ENCODE peak calls at places on chromosome 11, in four cellular contexts. S is progenitor cell of endocrine pancreas, T is GM20000, J is left lung. E is an unnamed sample.

GRCh38 chr11:119361056-119361787 is 14.7 kb upstream of the MFRP start:
- DNase-seq in S (no peak), T (no peak), J (no peak), E (no peak)

GRCh38 chr11:72084960-72085359 is 4.3 kb downstream of the LRRC51 start:
- DNase-seq in S (no peak), T (no peak), J (no peak), E (no peak)

GRCh38 chr11:45273509-45273908 is 12.6 kb downstream of the SYT13 start:
- DNase-seq in S (no peak), T (no peak), J (no peak), E (no peak)

GRCh38 chr11:88435405-88435804 is 97.9 kb upstream of the CTSC start:
- DNase-seq in S (no peak), T (peak), J (no peak), E (no peak)

GRCh38 chr11:117930208-117930570 is 987 bp upstream of the TMPRSS13 start:
- DNase-seq in S (no peak), T (no peak), J (no peak), E (no peak)

GRCh38 chr11:130187096-130187495 is 27.5 kb downstream of the ST14 start:
- DNase-seq in S (no peak), T (no peak), J (no peak), E (no peak)

GRCh38 chr11:120563698-120564572 is 52.4 kb downstream of the GRIK4 start:
- DNase-seq in S (peak), T (no peak), J (no peak), E (no peak)

GRCh38 chr11:75346912-75347647 is 4.4 kb downstream of the ARRB1 start:
- DNase-seq in S (no peak), T (no peak), J (peak), E (no peak)

GRCh38 chr11:33258631-33259184 is 1.5 kb downstream of the HIPK3 start:
- DNase-seq in S (no peak), T (no peak), J (no peak), E (no peak)

GRCh38 chr11:64229090-64229958 is 1.0 kb upstream of the DNAJC4 start:
- DNase-seq in S (no peak), T (no peak), J (peak), E (no peak)

GRCh38 chr11:20011294-20011951 is 148.9 kb downstream of the DBX1 start:
- DNase-seq in S (no peak), T (no peak), J (no peak), E (no peak)

GRCh38 chr11:2797181-2797711 is 88.3 kb downstream of the CDKN1C start:
- DNase-seq in S (peak), T (no peak), J (peak), E (peak)

GRCh38 chr11:71568707-71569349 is 3.5 kb downstream of the KRTAP5-10 start:
- DNase-seq in S (no peak), T (no peak), J (no peak), E (no peak)

GRCh38 chr11:14980854-14981253 is 8.7 kb upstream of the CALCA start:
- DNase-seq in S (no peak), T (no peak), J (no peak), E (no peak)

GRCh38 chr11:63620928-63621539 is 6.8 kb upstream of the PLAAT3 start:
- DNase-seq in S (no peak), T (no peak), J (no peak), E (no peak)

GRCh38 chr11:103007521-103007920 is 52.0 kb upstream of the MMP13 start:
- DNase-seq in S (no peak), T (no peak), J (no peak), E (no peak)

GRCh38 chr11:68979931-68980775 is 633 bp downstream of the MRGPRD start:
- DNase-seq in S (no peak), T (no peak), J (no peak), E (no peak)

GRCh38 chr11:130876931-130877330 is 39.3 kb downstream of the SNX19 start:
- DNase-seq in S (no peak), T (no peak), J (no peak), E (no peak)

GRCh38 chr11:73795925-73796632 is 8.4 kb downstream of the MRPL48 start:
- DNase-seq in S (no peak), T (no peak), J (no peak), E (no peak)

GRCh38 chr11:118921121-118921928 is 4.4 kb downstream of the BCL9L start:
- DNase-seq in S (no peak), T (no peak), J (peak), E (no peak)

GRCh38 chr11:66311470-66311964 is 5.3 kb downstream of the CD248 start:
- DNase-seq in S (no peak), T (no peak), J (no peak), E (no peak)
- TF ChIP-seq CTCF in S (no peak), T (peak), J (peak), E (no peak)

DNA sequence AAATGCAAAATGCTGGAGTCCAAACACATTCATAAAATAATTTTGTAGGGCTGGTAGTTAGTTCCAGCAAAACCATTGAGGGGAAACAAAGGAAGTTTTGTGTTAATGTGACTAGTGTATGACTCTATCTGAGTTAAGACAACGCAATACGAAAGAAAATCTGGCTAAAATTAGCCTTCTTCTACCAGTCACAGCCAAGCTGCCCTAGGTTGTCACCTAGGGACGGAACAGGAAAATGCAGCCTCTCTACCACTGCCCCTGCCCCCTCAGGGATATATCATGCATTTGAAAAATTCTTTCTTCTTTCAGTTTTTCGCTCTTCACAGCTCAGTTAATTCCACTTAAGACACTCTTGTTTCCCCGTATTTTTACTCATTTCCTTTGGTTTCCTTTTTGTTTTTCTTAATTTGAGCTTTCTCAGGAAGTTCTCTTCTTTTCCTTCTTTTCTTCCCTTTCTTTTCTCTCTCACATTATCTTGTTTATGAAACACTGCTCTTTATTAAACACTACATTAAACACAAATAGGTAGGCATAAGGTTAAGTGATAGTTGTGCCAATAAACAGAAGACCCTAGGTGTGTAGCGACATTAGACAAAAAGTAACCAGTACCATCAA is 30.6 kb downstream of the KIRREL3 start:
- DNase-seq in S (no peak), T (no peak), J (no peak), E (no peak)
- TF ChIP-seq CTCF in S (peak), T (peak), J (peak), E (no peak)

DNA sequence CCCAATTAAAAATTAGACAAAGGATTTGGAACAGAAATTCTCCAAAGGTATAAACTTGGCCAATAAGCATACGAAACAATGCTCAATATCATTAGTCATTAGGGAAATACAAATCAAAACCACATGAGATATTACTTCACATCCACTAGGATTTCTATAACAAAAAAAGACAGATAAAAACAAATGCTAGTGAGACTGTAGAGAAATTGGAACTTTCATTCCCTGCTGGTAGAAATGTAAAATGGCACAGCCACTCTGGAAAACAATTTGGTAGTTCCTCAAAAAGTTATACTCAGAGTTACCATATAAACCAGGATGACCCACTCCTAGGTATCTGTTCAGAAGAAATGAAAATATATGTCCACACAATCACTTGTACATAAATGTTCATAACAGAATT is 71.6 kb downstream of the RPL27A start:
- DNase-seq in S (no peak), T (no peak), J (no peak), E (no peak)
- TF ChIP-seq CTCF in S (no peak), T (no peak), J (no peak), E (no peak)

DNA sequence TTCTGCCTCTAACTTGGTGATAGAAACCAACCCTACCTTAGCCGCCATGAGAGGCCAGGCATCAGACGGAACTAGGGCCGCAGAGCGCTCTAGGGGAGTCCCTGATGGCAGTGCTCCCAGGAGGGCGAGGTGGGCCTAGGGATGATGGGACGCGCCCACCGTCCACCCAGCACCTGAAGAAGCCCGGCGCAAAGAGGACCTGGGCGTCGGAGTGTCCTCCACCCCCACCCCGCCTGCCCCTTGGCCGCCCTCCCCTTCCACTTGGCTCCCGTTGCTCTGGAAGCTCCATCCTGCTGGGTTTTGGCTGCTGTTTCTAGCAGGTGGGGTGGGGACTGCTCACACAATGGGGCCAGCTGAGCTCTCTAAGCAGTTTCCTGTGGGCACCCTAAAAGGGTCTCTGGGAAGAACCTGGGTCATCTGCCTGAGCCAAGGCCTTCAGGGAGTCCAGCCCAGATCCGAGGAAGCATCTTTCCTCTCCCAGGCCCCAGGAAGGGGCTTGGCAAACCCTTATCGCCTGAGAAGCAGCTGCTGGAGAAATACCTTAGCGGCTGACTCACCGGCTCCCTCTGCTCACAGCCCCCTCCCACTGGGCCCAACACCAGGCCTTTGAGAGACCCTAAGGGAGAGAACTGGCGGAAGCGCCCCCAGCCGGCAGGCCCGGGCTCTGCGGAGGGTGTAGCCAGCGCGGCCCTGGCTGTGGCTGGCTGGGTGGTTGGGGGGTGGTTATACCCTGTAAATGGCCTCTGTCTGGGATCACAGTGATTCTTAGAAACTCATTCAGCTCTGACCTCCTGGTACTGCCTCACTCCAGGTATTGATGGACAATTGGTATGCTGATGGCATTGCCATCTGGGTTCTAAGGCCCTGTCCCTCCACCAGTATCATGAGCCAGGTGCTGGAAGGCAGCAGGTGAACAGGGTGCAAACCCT is 19.3 kb downstream of the CREB3L1 start:
- DNase-seq in S (peak), T (no peak), J (no peak), E (no peak)
- TF ChIP-seq CTCF in S (peak), T (no peak), J (no peak), E (no peak)